ENCODE peak calls at places on chromosome 16, in five cellular contexts. N, C, Q, Y and J are unnamed samples.

GRCh38 chr16:106623-107324 is 28.7 kb downstream of the MPG start:
- DNase-seq in C (peak; percentile 34), Q (peak; percentile 86), Y (peak; percentile 70), N (peak; percentile 66), J (peak; percentile 71)

GRCh38 chr16:84555418-84556196 is 51.1 kb upstream of the MEAK7 start:
- DNase-seq in C (no peak), N (no peak), Q (no peak), Y (peak; percentile 57), J (no peak)

GRCh38 chr16:81713796-81714195 is 65.3 kb upstream of the PLCG2 start:
- DNase-seq in Q (no peak), Y (no peak), C (no peak), N (no peak), J (no peak)

GRCh38 chr16:35637683-35638082 is 2178.3 kb downstream of the TP53TG3F start:
- DNase-seq in C (no peak), Q (no peak), N (no peak), Y (no peak), J (no peak)

GRCh38 chr16:81293909-81294802 is 20.6 kb upstream of the GAN start:
- DNase-seq in Q (no peak), Y (no peak), N (no peak), C (no peak), J (no peak)

GRCh38 chr16:50467943-50468748 is 80.0 kb upstream of the NKD1 start:
- DNase-seq in Q (no peak), C (no peak), N (peak; percentile 97), Y (peak; percentile 74), J (no peak)

GRCh38 chr16:74485916-74486315 is 64.6 kb upstream of the CLEC18B start:
- DNase-seq in Y (no peak), Q (no peak), C (peak; percentile 12), N (no peak), J (no peak)

GRCh38 chr16:12225816-12226480 is 249.4 kb downstream of the SNX29 start:
- DNase-seq in Q (no peak), C (no peak), Y (no peak), N (no peak), J (no peak)

GRCh38 chr16:85437161-85438052 is 175.7 kb upstream of the GSE1 start:
- DNase-seq in Q (no peak), C (no peak), N (no peak), Y (no peak), J (no peak)

GRCh38 chr16:57256601-57257395 is 11.7 kb downstream of the ARL2BP start:
- DNase-seq in Q (no peak), C (no peak), N (no peak), Y (no peak), J (no peak)

GRCh38 chr16:68083861-68084503 is 1.2 kb upstream of the NFATC3 start:
- DNase-seq in Y (no peak), N (peak; percentile 61), Q (peak; percentile 23), C (no peak), J (no peak)

GRCh38 chr16:4214215-4214621 is 27.7 kb downstream of the SRL start:
- DNase-seq in Y (no peak), C (peak; percentile 19), N (peak; percentile 55), Q (peak; percentile 52), J (no peak)

GRCh38 chr16:82671743-82672142 is 45.0 kb downstream of the CDH13 start:
- DNase-seq in N (no peak), Y (peak; percentile 50), Q (no peak), C (no peak), J (no peak)

GRCh38 chr16:86100205-86101134 is 201.5 kb downstream of the IRF8 start:
- DNase-seq in N (peak; percentile 69), C (no peak), Q (no peak), Y (no peak), J (no peak)

GRCh38 chr16:1282275-1282995 is 26.6 kb downstream of the TPSD1 start:
- DNase-seq in Y (no peak), C (no peak), Q (no peak), N (no peak), J (no peak)

GRCh38 chr16:67183284-67183626 is 508 bp downstream of the MATCAP1 start:
- DNase-seq in C (no peak), Q (no peak), Y (no peak), N (no peak), J (no peak)

GRCh38 chr16:9647981-9648701 is 534.1 kb downstream of the GRIN2A start:
- DNase-seq in C (no peak), Y (peak; percentile 50), Q (peak; percentile 37), N (peak; percentile 57), J (peak; percentile 24)
- TF ChIP-seq MAX in C (no peak), Y (no peak), Q (no peak), N (no peak), J (no peak)

DNA sequence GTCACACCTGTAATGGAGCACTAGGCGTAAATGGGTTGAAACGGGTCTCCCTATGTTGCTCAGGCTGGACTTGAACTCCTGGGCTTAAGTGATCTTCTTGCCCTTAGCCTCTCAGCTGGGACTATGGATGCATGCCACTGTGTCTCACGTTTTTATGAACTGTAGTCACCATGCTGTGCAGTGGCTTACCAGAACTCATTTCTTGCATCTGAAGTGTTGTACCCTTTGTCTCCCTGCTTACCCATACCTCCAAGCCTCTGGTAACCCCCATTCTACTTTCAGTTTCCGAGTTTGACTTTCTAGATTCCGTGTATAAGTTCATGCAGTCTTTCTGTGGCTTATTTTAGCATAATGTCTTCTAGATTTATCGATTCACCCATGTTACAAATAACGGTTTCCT is 7.7 kb downstream of the PYCARD start:
- DNase-seq in Q (no peak), Y (no peak), C (no peak), N (no peak), J (no peak)
- TF ChIP-seq POLR2A in Q (no peak), Y (no peak), C (no peak), N (peak; percentile 57), J (no peak)

GRCh38 chr16:22369221-22369811 is 5.1 kb downstream of the CDR2 start:
- DNase-seq in C (no peak), N (peak; percentile 78), Y (no peak), Q (peak; percentile 40), J (peak; percentile 87)
- H3K4me1 ChIP-seq in C (peaks cover 52% of the 10 kb centered on the region), N (peaks cover 72% of the 10 kb centered on the region), Y (no peaks in the 10 kb centered on the region), Q (peaks cover 50% of the 10 kb centered on the region), J (peaks cover 56% of the 10 kb centered on the region)

GRCh38 chr16:49181812-49182211 is 99.8 kb downstream of the CBLN1 start:
- DNase-seq in Y (no peak), N (no peak), Q (no peak), C (no peak), J (no peak)
- TF ChIP-seq MAX in Y (no peak), N (no peak), Q (no peak), C (no peak), J (no peak)

GRCh38 chr16:89217388-89218191 is at the start of gene ZNF778:
- DNase-seq in Y (peak; percentile 86), Q (peak; percentile 86), N (peak; percentile 77), C (peak; percentile 73), J (peak; percentile 88)

GRCh38 chr16:89224665-89225064 is 7.2 kb downstream of the ZNF778 start:
- DNase-seq in N (no peak), C (no peak), Q (no peak), Y (no peak), J (no peak)

GRCh38 chr16:89222931-89223330 is 5.4 kb downstream of the ZNF778 start:
- DNase-seq in Y (no peak), C (no peak), Q (no peak), N (no peak), J (no peak)

GRCh38 chr16:89219365-89219764 is 1.9 kb downstream of the ZNF778 start:
- DNase-seq in Q (no peak), C (no peak), N (no peak), Y (no peak), J (peak; percentile 26)

GRCh38 chr16:89221604-89222003 is 4.1 kb downstream of the ZNF778 start:
- DNase-seq in Y (no peak), C (no peak), N (no peak), Q (no peak), J (no peak)
- TF ChIP-seq POLR2A in Y (no peak), C (no peak), N (no peak), Q (no peak), J (no peak)